ENCODE peak calls at places on chromosome 16, in six cellular contexts. J, V, U, S, N and L are unnamed samples.

GRCh38 chr16:56615353-56615752 is 7.0 kb downstream of the MT2A start:
- DNase-seq in J (no peak), V (peak), U (no peak), S (no peak), N (no peak), L (no peak)

GRCh38 chr16:55701442-55702319 is 45.9 kb downstream of the SLC6A2 start:
- DNase-seq in J (peak), V (peak), U (peak), S (no peak), N (no peak), L (peak)

GRCh38 chr16:57471852-57472664 is 9.6 kb downstream of the POLR2C start:
- DNase-seq in J (peak), V (no peak), U (no peak), S (no peak), N (no peak), L (no peak)

GRCh38 chr16:57045694-57046381 is 46.5 kb upstream of the CPNE2 start:
- DNase-seq in J (peak), V (peak), U (no peak), S (peak), N (no peak), L (peak)

GRCh38 chr16:57979006-57979585 is 8.2 kb upstream of the CNGB1 start:
- DNase-seq in J (no peak), V (no peak), U (no peak), S (no peak), N (no peak), L (no peak)

GRCh38 chr16:56848056-56848936 is 16.7 kb upstream of the SLC12A3 start:
- DNase-seq in J (peak), V (peak), U (no peak), S (no peak), N (no peak), L (peak)

GRCh38 chr16:46747777-46748651 is at the start of gene MYLK3:
- DNase-seq in J (no peak), V (no peak), U (no peak), S (no peak), N (no peak), L (peak)

GRCh38 chr16:19228057-19228456 is 57.5 kb upstream of the CLEC19A start:
- DNase-seq in J (no peak), V (no peak), U (no peak), S (no peak), N (no peak), L (peak)

GRCh38 chr16:78421244-78421661 is 321.8 kb downstream of the WWOX start:
- DNase-seq in J (no peak), V (no peak), U (no peak), S (no peak), N (no peak), L (no peak)

GRCh38 chr16:19783363-19783762 is 65.3 kb downstream of the IQCK start:
- DNase-seq in J (no peak), V (no peak), U (no peak), S (no peak), N (peak), L (no peak)

GRCh38 chr16:57538235-57538711 is 1.9 kb upstream of the CCDC102A start:
- DNase-seq in J (peak), V (no peak), U (no peak), S (no peak), N (peak), L (no peak)

GRCh38 chr16:27483083-27483437 is 66.7 kb downstream of the GTF3C1 start:
- DNase-seq in J (no peak), V (no peak), U (no peak), S (no peak), N (no peak), L (peak)
- TF ChIP-seq CTCF in J (no peak), V (no peak), U (no peak), S (no peak), N (no peak), L (no peak)

DNA sequence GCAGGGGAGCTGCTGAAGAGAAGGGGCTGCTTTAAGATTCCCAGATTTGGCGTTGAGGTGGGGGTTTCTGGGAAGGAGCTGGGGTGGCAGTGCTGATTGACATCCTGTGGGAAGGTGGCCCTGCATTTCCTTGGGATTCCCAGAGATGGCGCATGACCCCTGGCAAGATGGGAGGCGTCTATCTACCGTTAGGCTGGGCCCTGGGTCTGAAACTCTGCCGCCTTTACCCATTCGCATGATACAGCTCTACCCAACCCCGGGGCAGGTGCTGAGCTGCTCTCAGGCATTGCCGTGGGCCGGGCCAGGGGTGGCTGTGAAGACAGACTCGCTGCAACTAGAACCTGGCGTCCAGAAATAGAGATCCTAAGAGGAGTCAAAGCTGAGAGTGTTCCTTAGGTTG is 9.9 kb upstream of the MVD start:
- DNase-seq in J (no peak), V (no peak), U (no peak), S (no peak), N (no peak), L (no peak)
- TF ChIP-seq CTCF in J (no peak), V (peak), U (no peak), S (no peak), N (peak), L (peak)

GRCh38 chr16:61014869-61015268 is 1021.4 kb downstream of the CDH8 start:
- DNase-seq in J (no peak), V (no peak), U (no peak), S (no peak), N (no peak), L (no peak)
- TF ChIP-seq CTCF in J (no peak), V (no peak), U (no peak), S (no peak), N (no peak), L (no peak)

GRCh38 chr16:3003582-3004270 is 9.0 kb upstream of the CLDN9 start:
- DNase-seq in J (peak), V (peak), U (peak), S (peak), N (peak), L (peak)
- TF ChIP-seq CTCF in J (peak), V (peak), U (peak), S (peak), N (peak), L (peak)

DNA sequence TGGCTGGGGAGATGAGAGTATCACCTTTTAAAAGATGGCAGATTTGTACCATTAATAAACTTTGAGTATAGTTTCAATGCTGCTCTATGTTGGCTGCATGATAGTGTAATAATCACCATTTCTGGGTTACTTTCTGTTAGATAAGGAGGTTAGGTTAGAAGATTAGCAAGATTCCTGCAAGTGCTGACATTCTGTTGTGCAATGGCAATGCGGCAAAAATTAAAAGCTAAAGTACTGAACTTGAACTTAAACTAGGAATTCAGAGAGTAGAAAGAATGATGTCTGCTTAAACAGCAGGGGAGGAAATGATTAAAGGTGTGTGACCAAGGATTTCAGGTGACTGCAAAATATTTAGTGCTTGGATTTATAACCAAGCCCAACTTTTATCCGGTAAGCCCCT is 399.8 kb upstream of the MON1B start:
- DNase-seq in J (no peak), V (no peak), U (no peak), S (no peak), N (no peak), L (no peak)
- TF ChIP-seq CTCF in J (no peak), V (no peak), U (no peak), S (no peak), N (no peak), L (no peak)

GRCh38 chr16:53754938-53755910 is 51.3 kb downstream of the FTO start:
- DNase-seq in J (peak), V (peak), U (no peak), S (no peak), N (no peak), L (peak)
- TF ChIP-seq CTCF in J (no peak), V (no peak), U (no peak), S (no peak), N (no peak), L (peak)

GRCh38 chr16:85495259-85495658 is 117.9 kb upstream of the GSE1 start:
- DNase-seq in J (no peak), V (no peak), U (no peak), S (no peak), N (no peak), L (no peak)
- TF ChIP-seq CTCF in J (no peak), V (no peak), U (no peak), S (no peak), N (no peak), L (no peak)

DNA sequence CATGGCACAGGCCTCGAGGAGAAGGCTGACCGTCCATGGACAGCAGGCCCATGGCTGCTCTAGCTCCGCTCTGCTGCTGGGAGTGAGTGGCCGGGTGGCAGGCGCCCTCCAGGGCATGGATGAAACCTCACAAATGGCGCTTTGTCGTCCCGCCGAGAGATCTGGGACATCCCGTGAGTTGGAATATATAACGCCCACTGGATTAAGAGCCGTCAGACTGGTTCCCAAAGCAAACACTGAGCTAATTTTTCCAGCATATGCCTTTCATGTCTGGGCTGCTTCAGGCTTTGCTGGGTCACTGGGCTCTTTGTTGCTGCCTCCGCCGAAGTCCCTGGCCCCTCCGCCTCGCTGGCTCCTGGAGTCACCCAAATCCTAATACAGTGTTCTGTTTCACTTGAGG is 266.3 kb downstream of the FOXL1 start:
- DNase-seq in J (no peak), V (no peak), U (no peak), S (no peak), N (no peak), L (no peak)
- TF ChIP-seq CTCF in J (no peak), V (no peak), U (no peak), S (no peak), N (no peak), L (no peak)

GRCh38 chr16:68700120-68700519 is 37.0 kb upstream of the CDH1 start:
- DNase-seq in J (peak), V (peak), U (peak), S (no peak), N (no peak), L (peak)

GRCh38 chr16:68695575-68695974 is 41.5 kb upstream of the CDH1 start:
- DNase-seq in J (no peak), V (no peak), U (no peak), S (no peak), N (no peak), L (no peak)

GRCh38 chr16:68698091-68698490 is 39.0 kb upstream of the CDH1 start:
- DNase-seq in J (no peak), V (no peak), U (no peak), S (no peak), N (no peak), L (no peak)

DNA sequence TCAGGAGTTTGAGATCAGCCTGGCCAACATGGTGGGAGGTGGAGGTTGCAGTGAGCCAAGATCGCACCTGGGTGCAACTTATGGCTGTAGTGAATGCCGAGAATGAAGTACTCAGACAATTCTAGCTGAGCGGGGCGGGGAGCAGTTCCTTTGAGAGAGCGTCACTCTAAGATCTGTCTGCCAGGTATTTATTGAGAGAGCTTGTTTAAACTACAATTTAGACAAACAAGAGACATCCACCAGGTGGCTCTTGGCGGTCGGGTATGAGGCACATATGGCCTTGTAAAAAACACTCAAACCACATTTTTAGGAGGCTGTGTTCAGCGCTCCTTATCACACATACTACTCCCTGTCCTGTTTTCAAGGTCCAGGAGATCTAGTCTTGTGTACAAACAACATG is 40.6 kb upstream of the CDH1 start:
- DNase-seq in J (no peak), V (no peak), U (no peak), S (no peak), N (no peak), L (no peak)
- TF ChIP-seq CTCF in J (no peak), V (no peak), U (no peak), S (no peak), N (no peak), L (no peak)

GRCh38 chr16:4339909-4340308 is 11.2 kb downstream of the PAM16 start:
- DNase-seq in J (peak), V (peak), U (no peak), S (no peak), N (peak), L (peak)
- TF ChIP-seq CTCF in J (no peak), V (peak), U (no peak), S (no peak), N (peak), L (peak)